ENCODE peak calls at places on chromosomes 3 and 15, in ten cellular contexts. D, E, Y, N, R, K, Q, M, A and H are unnamed samples.

GRCh38 chr3:176941674-176942073 is 255.6 kb downstream of the TBL1XR1 start:
- DNase-seq in D (no peak), E (no peak), Y (no peak), N (no peak), R (no peak), K (no peak), Q (no peak), M (no peak), A (no peak), H (no peak)

GRCh38 chr3:38002940-38003339 is 12.4 kb downstream of the VILL start:
- DNase-seq in D (no peak), E (no peak), Y (no peak), N (no peak), R (no peak), K (no peak), Q (no peak), M (no peak), A (no peak), H (no peak)

GRCh38 chr3:50473768-50474167 is 29.7 kb downstream of the CACNA2D2 start:
- DNase-seq in D (no peak), E (no peak), Y (no peak), N (no peak), R (no peak), K (no peak), Q (no peak), M (no peak), A (no peak), H (no peak)

GRCh38 chr3:167728176-167728575 is 6.5 kb downstream of the PDCD10 start:
- DNase-seq in D (no peak), E (no peak), Y (no peak), N (no peak), R (no peak), K (peak; percentile 76), Q (no peak), M (no peak), A (no peak), H (peak; percentile 82)

GRCh38 chr3:141763088-141763750 is at the start of gene GRK7:
- DNase-seq in D (no peak), E (no peak), Y (peak; percentile 26), N (no peak), R (no peak), K (no peak), Q (no peak), M (no peak), A (no peak), H (no peak)

GRCh38 chr15:98878172-98878571 is 129.4 kb downstream of the PGPEP1L start:
- DNase-seq in D (no peak), E (no peak), Y (no peak), N (no peak), R (no peak), K (no peak), Q (no peak), M (no peak), A (no peak), H (peak; percentile 83)

GRCh38 chr3:117722856-117723255 is 1013.3 kb downstream of the TUSC7 start:
- DNase-seq in D (no peak), E (no peak), Y (no peak), N (no peak), R (no peak), K (no peak), Q (no peak), M (no peak), A (no peak), H (no peak)

GRCh38 chr3:184953396-184953795 is 141.4 kb downstream of the VPS8 start:
- DNase-seq in D (no peak), E (no peak), Y (no peak), N (no peak), R (no peak), K (peak; percentile 5), Q (no peak), M (no peak), A (no peak), H (no peak)

GRCh38 chr3:18891641-18892040 is 256.7 kb upstream of the KCNH8 start:
- DNase-seq in D (no peak), E (no peak), Y (no peak), N (no peak), R (no peak), K (no peak), Q (no peak), M (no peak), A (no peak), H (no peak)

GRCh38 chr15:88656760-88657221 is 18.0 kb downstream of the ISG20 start:
- DNase-seq in D (no peak), E (peak; percentile 77), Y (peak; percentile 29), N (no peak), R (no peak), K (no peak), Q (no peak), M (no peak), A (no peak), H (no peak)

GRCh38 chr3:13419356-13420050 is 619 bp downstream of the NUP210 start:
- DNase-seq in D (peak; percentile 44), E (peak; percentile 80), Y (peak; percentile 62), N (peak; percentile 51), R (peak; percentile 75), K (no peak), Q (peak; percentile 44), M (no peak), A (no peak), H (no peak)

GRCh38 chr3:97579365-97579764 is 185.2 kb upstream of the ARL6 start:
- DNase-seq in D (peak; percentile 30), E (no peak), Y (peak; percentile 95), N (no peak), R (peak; percentile 12), K (no peak), Q (no peak), M (no peak), A (no peak), H (no peak)

GRCh38 chr3:196016485-196016884 is 65.4 kb downstream of the TFRC start:
- DNase-seq in D (peak; percentile 39), E (no peak), Y (no peak), N (no peak), R (no peak), K (peak; percentile 58), Q (no peak), M (no peak), A (no peak), H (peak; percentile 81)

GRCh38 chr15:63165166-63165859 is 8.0 kb upstream of the RPS27L start:
- DNase-seq in D (no peak), E (no peak), Y (no peak), N (no peak), R (no peak), K (no peak), Q (no peak), M (no peak), A (no peak), H (no peak)

GRCh38 chr3:105944721-105945120 is 75.9 kb upstream of the CBLB start:
- DNase-seq in D (no peak), E (no peak), Y (peak; percentile 2), N (no peak), R (no peak), K (peak; percentile 43), Q (no peak), M (no peak), A (no peak), H (peak; percentile 67)

GRCh38 chr15:91939432-91939831 is 85.9 kb downstream of the SLCO3A1 start:
- DNase-seq in D (no peak), E (no peak), Y (no peak), N (no peak), R (no peak), K (no peak), Q (no peak), M (no peak), A (no peak), H (no peak)

GRCh38 chr3:16511561-16512434 is 1.7 kb downstream of the RFTN1 start:
- DNase-seq in D (peak; percentile 64), E (peak; percentile 82), Y (no peak), N (peak; percentile 59), R (no peak), K (peak; percentile 86), Q (no peak), M (no peak), A (no peak), H (peak; percentile 91)

GRCh38 chr15:86079491-86080266 is at the start of gene AGBL1:
- DNase-seq in D (no peak), E (no peak), Y (no peak), N (no peak), R (no peak), K (no peak), Q (peak; percentile 42), M (no peak), A (no peak), H (no peak)

GRCh38 chr15:50222181-50222580 is 40.2 kb downstream of the SLC27A2 start:
- DNase-seq in D (no peak), E (no peak), Y (no peak), N (no peak), R (no peak), K (no peak), Q (no peak), M (no peak), A (no peak), H (no peak)

GRCh38 chr15:53710906-53711305 is 48.6 kb downstream of the WDR72 start:
- DNase-seq in D (peak; percentile 43), E (no peak), Y (no peak), N (no peak), R (peak; percentile 61), K (no peak), Q (no peak), M (no peak), A (no peak), H (no peak)

GRCh38 chr15:51077565-51078153 is 17.0 kb downstream of the TNFAIP8L3 start:
- DNase-seq in D (no peak), E (peak; percentile 83), Y (no peak), N (peak; percentile 23), R (peak; percentile 85), K (peak; percentile 43), Q (peak; percentile 91), M (no peak), A (no peak), H (peak; percentile 34)

GRCh38 chr15:62173215-62173614 is 8.1 kb upstream of the C2CD4B start:
- DNase-seq in D (no peak), E (no peak), Y (peak; percentile 1), N (no peak), R (no peak), K (peak; percentile 96), Q (no peak), M (no peak), A (no peak), H (peak; percentile 6)

GRCh38 chr3:27559835-27560234 is 75.7 kb upstream of the SLC4A7 start:
- DNase-seq in D (no peak), E (no peak), Y (no peak), N (no peak), R (no peak), K (peak; percentile 96), Q (no peak), M (no peak), A (no peak), H (peak; percentile 93)

GRCh38 chr15:82543155-82543554 is 2.9 kb upstream of the RPS17 start:
- DNase-seq in D (no peak), E (no peak), Y (no peak), N (no peak), R (no peak), K (peak; percentile 70), Q (no peak), M (no peak), A (no peak), H (peak; percentile 87)